ENCODE peak calls at places on chromosomes 11 and 22, in five cellular contexts. One of them, this sample, is unnamed. For H3K27me3, the result is how much of the 10 kb centered on the place peaks cover.

GRCh38 chr22:22092974-22093373 is 110.4 kb upstream of the TOP3B start:
- DNase-seq in HCT116: no peak
- DNase-seq in CD8-positive, alpha-beta memory T cell: no peak
- DNase-seq in left lung: no peak
- DNase-seq in adipocyte: no peak
- DNase-seq in this sample: no peak

GRCh38 chr22:32648486-32648885 is 153.0 kb upstream of the TIMP3 start:
- DNase-seq in left lung: no peak
- DNase-seq in adipocyte: no peak
- DNase-seq in HCT116: no peak
- DNase-seq in CD8-positive, alpha-beta memory T cell: no peak
- DNase-seq in this sample: no peak

GRCh38 chr11:101441747-101442146 is 142.1 kb downstream of the TRPC6 start:
- DNase-seq in adipocyte: peak
- DNase-seq in CD8-positive, alpha-beta memory T cell: no peak
- DNase-seq in left lung: no peak
- DNase-seq in HCT116: no peak
- DNase-seq in this sample: no peak

GRCh38 chr11:78493413-78493975 is 75.9 kb upstream of the GAB2 start:
- DNase-seq in HCT116: no peak
- DNase-seq in left lung: no peak
- DNase-seq in adipocyte: no peak
- DNase-seq in CD8-positive, alpha-beta memory T cell: no peak
- DNase-seq in this sample: no peak

GRCh38 chr11:109695696-109696095 is 273.7 kb downstream of the C11orf87 start:
- DNase-seq in adipocyte: no peak
- DNase-seq in HCT116: no peak
- DNase-seq in left lung: peak
- DNase-seq in CD8-positive, alpha-beta memory T cell: no peak
- DNase-seq in this sample: no peak

GRCh38 chr22:41324818-41325528 is 23.6 kb downstream of the ZC3H7B start:
- DNase-seq in adipocyte: no peak
- DNase-seq in CD8-positive, alpha-beta memory T cell: no peak
- DNase-seq in left lung: no peak
- DNase-seq in HCT116: no peak
- DNase-seq in this sample: no peak

GRCh38 chr11:85724750-85725465 is 38.9 kb upstream of the CCDC89 start:
- DNase-seq in CD8-positive, alpha-beta memory T cell: no peak
- DNase-seq in adipocyte: no peak
- DNase-seq in left lung: no peak
- DNase-seq in HCT116: no peak
- DNase-seq in this sample: no peak

GRCh38 chr22:30310881-30311771 is 15.6 kb downstream of the TBC1D10A start:
- DNase-seq in HCT116: no peak
- DNase-seq in CD8-positive, alpha-beta memory T cell: no peak
- DNase-seq in left lung: no peak
- DNase-seq in adipocyte: peak
- DNase-seq in this sample: no peak

DNA sequence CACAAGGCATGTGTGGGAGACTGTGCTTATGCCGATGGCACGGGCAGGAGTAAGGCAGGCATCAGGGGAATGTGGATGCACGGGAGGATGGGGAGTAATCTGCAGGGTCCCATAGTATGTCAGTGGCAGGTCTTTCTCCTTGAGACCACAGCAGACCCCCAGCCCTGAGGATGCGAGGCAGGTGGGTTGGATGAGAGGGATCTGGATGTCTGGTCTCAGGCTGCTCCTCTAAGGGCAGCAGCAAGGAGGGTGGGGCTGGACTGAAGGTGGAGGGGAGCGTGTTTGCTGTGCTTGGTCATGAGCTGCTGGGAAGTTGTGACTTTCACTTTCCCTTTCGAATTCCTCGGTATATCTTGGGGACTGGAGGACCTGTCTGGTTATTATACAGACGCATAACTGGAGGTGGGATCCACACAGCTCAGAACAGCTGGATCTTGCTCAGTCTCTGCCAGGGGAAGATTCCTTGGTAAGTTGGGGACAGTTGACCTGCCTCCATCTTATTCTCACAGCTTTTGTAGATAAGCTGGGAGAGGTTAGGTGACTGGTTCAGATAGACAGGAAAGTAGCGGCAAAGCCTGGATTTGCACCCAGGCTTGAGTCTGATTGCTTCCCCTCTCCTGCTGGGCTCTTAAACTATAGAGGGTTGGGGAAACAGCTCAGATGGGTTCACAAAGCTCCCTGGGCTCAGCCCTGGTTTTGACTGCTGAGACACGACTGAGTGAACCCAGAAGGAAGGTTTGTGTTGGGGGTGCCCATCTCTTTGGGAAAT is at the start of gene APOL1:
- DNase-seq in left lung: no peak
- DNase-seq in adipocyte: peak
- DNase-seq in HCT116: no peak
- DNase-seq in CD8-positive, alpha-beta memory T cell: no peak
- DNase-seq in this sample: no peak
- H3K4me3 ChIP-seq in left lung: peak
- H3K4me3 ChIP-seq in adipocyte: peak
- H3K4me3 ChIP-seq in HCT116: no peak
- H3K4me3 ChIP-seq in CD8-positive, alpha-beta memory T cell: peak
- H3K4me3 ChIP-seq in this sample: no peak

DNA sequence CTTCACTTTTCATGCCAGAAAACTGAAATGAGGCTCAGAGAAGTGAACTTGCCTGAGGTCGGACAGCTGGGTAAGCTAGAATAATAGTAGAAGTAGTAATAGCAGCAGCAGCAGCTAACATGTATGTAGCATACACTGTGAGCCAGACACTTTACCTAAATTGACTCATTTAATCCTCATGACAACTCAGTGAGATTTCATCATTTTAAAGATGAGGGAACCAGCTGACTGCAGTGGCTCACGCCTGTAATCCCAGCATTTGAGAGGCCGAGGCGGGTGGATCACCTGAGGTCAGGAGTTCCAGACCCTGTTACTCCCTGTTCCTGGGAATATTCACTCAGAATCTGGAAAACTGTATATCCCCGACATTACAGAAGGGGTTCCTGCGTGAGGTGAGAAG is 154.5 kb downstream of the DBX1 start:
- DNase-seq in HCT116: no peak
- DNase-seq in adipocyte: no peak
- DNase-seq in CD8-positive, alpha-beta memory T cell: no peak
- DNase-seq in left lung: no peak
- DNase-seq in this sample: no peak
- H3K27me3 ChIP-seq in HCT116: under half
- H3K27me3 ChIP-seq in adipocyte: under half
- H3K27me3 ChIP-seq in CD8-positive, alpha-beta memory T cell: under half
- H3K27me3 ChIP-seq in left lung: under half
- H3K27me3 ChIP-seq in this sample: under half

GRCh38 chr11:76382209-76382608 is 1.1 kb downstream of the GVQW3 start:
- DNase-seq in CD8-positive, alpha-beta memory T cell: no peak
- DNase-seq in left lung: no peak
- DNase-seq in HCT116: no peak
- DNase-seq in adipocyte: no peak
- DNase-seq in this sample: no peak
- H3K4me3 ChIP-seq in CD8-positive, alpha-beta memory T cell: no peak
- H3K4me3 ChIP-seq in left lung: peak
- H3K4me3 ChIP-seq in HCT116: no peak
- H3K4me3 ChIP-seq in adipocyte: peak
- H3K4me3 ChIP-seq in this sample: no peak

GRCh38 chr22:39897841-39898240 is 3.0 kb upstream of the GRAP2 start:
- DNase-seq in left lung: no peak
- DNase-seq in CD8-positive, alpha-beta memory T cell: no peak
- DNase-seq in HCT116: no peak
- DNase-seq in adipocyte: no peak
- DNase-seq in this sample: no peak
- H3K27me3 ChIP-seq in left lung: under half
- H3K27me3 ChIP-seq in CD8-positive, alpha-beta memory T cell: under half
- H3K27me3 ChIP-seq in HCT116: half or more
- H3K27me3 ChIP-seq in adipocyte: under half
- H3K27me3 ChIP-seq in this sample: under half

GRCh38 chr11:125481531-125481930 is 14.5 kb downstream of the FEZ1 start:
- DNase-seq in CD8-positive, alpha-beta memory T cell: no peak
- DNase-seq in left lung: no peak
- DNase-seq in adipocyte: no peak
- DNase-seq in HCT116: no peak
- DNase-seq in this sample: no peak

GRCh38 chr11:125479113-125479512 is 17.0 kb downstream of the FEZ1 start:
- DNase-seq in adipocyte: no peak
- DNase-seq in left lung: no peak
- DNase-seq in CD8-positive, alpha-beta memory T cell: no peak
- DNase-seq in HCT116: no peak
- DNase-seq in this sample: no peak

GRCh38 chr11:125476721-125477120 is 19.3 kb downstream of the FEZ1 start:
- DNase-seq in CD8-positive, alpha-beta memory T cell: no peak
- DNase-seq in HCT116: no peak
- DNase-seq in left lung: no peak
- DNase-seq in adipocyte: no peak
- DNase-seq in this sample: no peak
- H3K4me3 ChIP-seq in CD8-positive, alpha-beta memory T cell: no peak
- H3K4me3 ChIP-seq in HCT116: no peak
- H3K4me3 ChIP-seq in left lung: no peak
- H3K4me3 ChIP-seq in adipocyte: no peak
- H3K4me3 ChIP-seq in this sample: no peak

DNA sequence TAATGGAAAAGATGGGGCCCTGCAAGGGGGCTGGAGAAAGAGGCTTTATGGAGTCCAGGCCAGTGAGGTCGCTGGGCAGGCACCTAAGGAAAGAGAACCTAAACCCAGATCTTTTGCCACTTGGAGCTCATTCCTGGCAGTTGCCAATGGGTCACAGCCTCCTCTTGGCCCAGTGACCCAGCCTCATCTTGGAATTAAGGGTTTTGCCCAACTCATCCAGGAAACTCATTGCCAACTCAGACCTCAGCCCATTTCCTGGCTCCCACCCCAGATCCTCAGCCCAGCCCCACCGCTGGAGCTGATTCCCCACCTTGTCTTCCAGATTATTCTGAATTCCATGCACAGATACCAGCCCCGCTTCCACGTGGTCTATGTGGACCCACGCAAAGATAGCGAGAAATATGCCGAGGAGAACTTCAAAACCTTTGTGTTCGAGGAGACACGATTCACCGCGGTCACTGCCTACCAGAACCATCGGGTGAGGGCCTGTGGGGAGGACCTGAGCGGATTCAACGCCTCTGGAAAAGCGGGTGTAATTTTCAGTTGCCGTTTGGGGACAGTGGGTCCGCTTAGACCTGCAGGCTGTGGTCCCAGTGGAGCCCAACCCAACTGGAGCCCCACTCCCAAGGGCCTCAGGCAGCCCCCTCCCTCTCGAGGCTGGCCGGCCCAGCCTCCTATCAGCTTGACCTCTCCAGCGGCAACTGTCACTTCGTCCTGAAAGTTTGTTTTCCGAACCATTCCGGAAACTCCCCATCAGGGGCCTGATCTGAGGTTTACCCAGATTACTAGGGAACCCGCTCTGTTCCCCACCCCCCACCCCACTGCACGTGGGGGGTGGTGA is 4.3 kb downstream of the TBX1 start:
- DNase-seq in HCT116: no peak
- DNase-seq in adipocyte: no peak
- DNase-seq in CD8-positive, alpha-beta memory T cell: no peak
- DNase-seq in left lung: peak
- DNase-seq in this sample: no peak
- H3K27me3 ChIP-seq in HCT116: under half
- H3K27me3 ChIP-seq in adipocyte: under half
- H3K27me3 ChIP-seq in CD8-positive, alpha-beta memory T cell: under half
- H3K27me3 ChIP-seq in left lung: half or more
- H3K27me3 ChIP-seq in this sample: under half

GRCh38 chr11:61567286-61568061 is 13.4 kb downstream of the SYT7 start:
- DNase-seq in adipocyte: peak
- DNase-seq in CD8-positive, alpha-beta memory T cell: peak
- DNase-seq in left lung: peak
- DNase-seq in HCT116: peak
- DNase-seq in this sample: peak
- H3K4me3 ChIP-seq in adipocyte: peak
- H3K4me3 ChIP-seq in CD8-positive, alpha-beta memory T cell: no peak
- H3K4me3 ChIP-seq in left lung: no peak
- H3K4me3 ChIP-seq in HCT116: no peak
- H3K4me3 ChIP-seq in this sample: no peak

This sample was measured in HAP-1.